ENCODE peak calls at places on chromosomes 7 and 10, in nine cellular contexts. One of them, this sample, is unnamed. For H3K36me3, the result is how much of the 10 kb centered on the place peaks cover.

GRCh38 chr10:110228066-110228465 is 20.7 kb downstream of the MXI1 start:
- DNase-seq in gastrocnemius medialis: no peak
- DNase-seq in IMR-90: no peak
- DNase-seq in PC-3: no peak
- DNase-seq in neural progenitor cell: no peak
- DNase-seq in effector memory CD4-positive, alpha-beta T cell: no peak
- DNase-seq in Panc1: no peak
- DNase-seq in PC-9: no peak
- DNase-seq in iPS DF 6.9: no peak
- DNase-seq in this sample: no peak

GRCh38 chr10:110446954-110447608 is 50.6 kb upstream of the DUSP5 start:
- DNase-seq in gastrocnemius medialis: peak
- DNase-seq in IMR-90: peak
- DNase-seq in PC-3: peak
- DNase-seq in neural progenitor cell: no peak
- DNase-seq in effector memory CD4-positive, alpha-beta T cell: no peak
- DNase-seq in Panc1: no peak
- DNase-seq in PC-9: peak
- DNase-seq in iPS DF 6.9: no peak
- DNase-seq in this sample: peak

GRCh38 chr7:5824297-5824610 is 42.8 kb upstream of the RNF216 start:
- DNase-seq in gastrocnemius medialis: no peak
- DNase-seq in IMR-90: no peak
- DNase-seq in PC-3: no peak
- DNase-seq in neural progenitor cell: no peak
- DNase-seq in effector memory CD4-positive, alpha-beta T cell: peak
- DNase-seq in Panc1: no peak
- DNase-seq in PC-9: no peak
- DNase-seq in iPS DF 6.9: no peak
- DNase-seq in this sample: no peak

GRCh38 chr10:51001587-51001986 is 72.7 kb upstream of the PRKG1 start:
- DNase-seq in gastrocnemius medialis: no peak
- DNase-seq in IMR-90: no peak
- DNase-seq in PC-3: peak
- DNase-seq in neural progenitor cell: peak
- DNase-seq in effector memory CD4-positive, alpha-beta T cell: no peak
- DNase-seq in Panc1: no peak
- DNase-seq in PC-9: no peak
- DNase-seq in iPS DF 6.9: no peak
- DNase-seq in this sample: no peak

GRCh38 chr10:4162571-4163286 is 377.7 kb upstream of the KLF6 start:
- DNase-seq in gastrocnemius medialis: peak
- DNase-seq in IMR-90: no peak
- DNase-seq in PC-3: no peak
- DNase-seq in neural progenitor cell: no peak
- DNase-seq in effector memory CD4-positive, alpha-beta T cell: no peak
- DNase-seq in Panc1: no peak
- DNase-seq in PC-9: no peak
- DNase-seq in iPS DF 6.9: no peak
- DNase-seq in this sample: no peak

GRCh38 chr10:30812018-30812851 is 182.7 kb upstream of the LYZL2 start:
- DNase-seq in gastrocnemius medialis: peak
- DNase-seq in IMR-90: peak
- DNase-seq in PC-3: no peak
- DNase-seq in neural progenitor cell: no peak
- DNase-seq in effector memory CD4-positive, alpha-beta T cell: no peak
- DNase-seq in Panc1: no peak
- DNase-seq in PC-9: no peak
- DNase-seq in iPS DF 6.9: no peak
- DNase-seq in this sample: no peak

GRCh38 chr10:90930971-90931841 is 10.3 kb upstream of the ANKRD1 start:
- DNase-seq in gastrocnemius medialis: peak
- DNase-seq in IMR-90: peak
- DNase-seq in PC-3: peak
- DNase-seq in neural progenitor cell: peak
- DNase-seq in effector memory CD4-positive, alpha-beta T cell: no peak
- DNase-seq in Panc1: no peak
- DNase-seq in PC-9: peak
- DNase-seq in iPS DF 6.9: peak
- DNase-seq in this sample: no peak

GRCh38 chr7:139471740-139472353 is 11.6 kb downstream of the KLRG2 start:
- DNase-seq in gastrocnemius medialis: no peak
- DNase-seq in IMR-90: peak
- DNase-seq in PC-3: peak
- DNase-seq in neural progenitor cell: peak
- DNase-seq in effector memory CD4-positive, alpha-beta T cell: no peak
- DNase-seq in Panc1: no peak
- DNase-seq in PC-9: peak
- DNase-seq in iPS DF 6.9: no peak
- DNase-seq in this sample: no peak

GRCh38 chr7:129189661-129190310 is 1.4 kb downstream of the SMO start:
- DNase-seq in gastrocnemius medialis: no peak
- DNase-seq in IMR-90: peak
- DNase-seq in PC-3: no peak
- DNase-seq in neural progenitor cell: no peak
- DNase-seq in effector memory CD4-positive, alpha-beta T cell: no peak
- DNase-seq in Panc1: no peak
- DNase-seq in PC-9: no peak
- DNase-seq in iPS DF 6.9: no peak
- DNase-seq in this sample: no peak

GRCh38 chr10:22816298-22816653 is 101.9 kb upstream of the PIP4K2A start:
- DNase-seq in gastrocnemius medialis: no peak
- DNase-seq in IMR-90: peak
- DNase-seq in PC-3: peak
- DNase-seq in neural progenitor cell: no peak
- DNase-seq in effector memory CD4-positive, alpha-beta T cell: no peak
- DNase-seq in Panc1: peak
- DNase-seq in PC-9: peak
- DNase-seq in iPS DF 6.9: no peak
- DNase-seq in this sample: no peak

GRCh38 chr10:75428434-75429158 is 2.8 kb upstream of the LRMDA start:
- DNase-seq in gastrocnemius medialis: no peak
- DNase-seq in IMR-90: peak
- DNase-seq in PC-3: peak
- DNase-seq in neural progenitor cell: no peak
- DNase-seq in effector memory CD4-positive, alpha-beta T cell: no peak
- DNase-seq in Panc1: no peak
- DNase-seq in PC-9: no peak
- DNase-seq in iPS DF 6.9: no peak
- DNase-seq in this sample: no peak

GRCh38 chr10:71247306-71247705 is 34.9 kb downstream of the UNC5B start:
- DNase-seq in gastrocnemius medialis: no peak
- DNase-seq in IMR-90: no peak
- DNase-seq in PC-3: no peak
- DNase-seq in neural progenitor cell: no peak
- DNase-seq in effector memory CD4-positive, alpha-beta T cell: no peak
- DNase-seq in Panc1: no peak
- DNase-seq in PC-9: peak
- DNase-seq in iPS DF 6.9: no peak
- DNase-seq in this sample: no peak

GRCh38 chr10:90047243-90047729 is 345.9 kb downstream of the KIF20B start:
- DNase-seq in gastrocnemius medialis: no peak
- DNase-seq in IMR-90: no peak
- DNase-seq in PC-3: peak
- DNase-seq in neural progenitor cell: no peak
- DNase-seq in effector memory CD4-positive, alpha-beta T cell: no peak
- DNase-seq in Panc1: no peak
- DNase-seq in PC-9: no peak
- DNase-seq in iPS DF 6.9: no peak
- DNase-seq in this sample: no peak

GRCh38 chr10:130044067-130045061 is 66.3 kb downstream of the C10orf143 start:
- DNase-seq in gastrocnemius medialis: no peak
- DNase-seq in IMR-90: no peak
- DNase-seq in PC-3: no peak
- DNase-seq in neural progenitor cell: no peak
- DNase-seq in effector memory CD4-positive, alpha-beta T cell: no peak
- DNase-seq in Panc1: no peak
- DNase-seq in PC-9: no peak
- DNase-seq in iPS DF 6.9: no peak
- DNase-seq in this sample: no peak

GRCh38 chr10:91493313-91493712 is 83.2 kb downstream of the HECTD2 start:
- DNase-seq in gastrocnemius medialis: no peak
- DNase-seq in IMR-90: peak
- DNase-seq in PC-3: peak
- DNase-seq in neural progenitor cell: peak
- DNase-seq in effector memory CD4-positive, alpha-beta T cell: no peak
- DNase-seq in Panc1: no peak
- DNase-seq in PC-9: peak
- DNase-seq in iPS DF 6.9: no peak
- DNase-seq in this sample: no peak

GRCh38 chr7:97506728-97507127 is 225.2 kb upstream of the TAC1 start:
- DNase-seq in gastrocnemius medialis: no peak
- DNase-seq in IMR-90: no peak
- DNase-seq in PC-3: no peak
- DNase-seq in neural progenitor cell: no peak
- DNase-seq in effector memory CD4-positive, alpha-beta T cell: no peak
- DNase-seq in Panc1: no peak
- DNase-seq in PC-9: no peak
- DNase-seq in iPS DF 6.9: no peak
- DNase-seq in this sample: no peak

GRCh38 chr10:83410570-83410969 is 728.7 kb upstream of the GHITM start:
- DNase-seq in gastrocnemius medialis: no peak
- DNase-seq in IMR-90: no peak
- DNase-seq in PC-3: no peak
- DNase-seq in neural progenitor cell: no peak
- DNase-seq in effector memory CD4-positive, alpha-beta T cell: no peak
- DNase-seq in Panc1: no peak
- DNase-seq in PC-9: no peak
- DNase-seq in iPS DF 6.9: no peak
- DNase-seq in this sample: no peak
- H3K36me3 ChIP-seq in gastrocnemius medialis: under half
- H3K36me3 ChIP-seq in IMR-90: under half
- H3K36me3 ChIP-seq in PC-3: under half
- H3K36me3 ChIP-seq in neural progenitor cell: under half
- H3K36me3 ChIP-seq in effector memory CD4-positive, alpha-beta T cell: under half
- H3K36me3 ChIP-seq in Panc1: under half
- H3K36me3 ChIP-seq in PC-9: under half
- H3K36me3 ChIP-seq in iPS DF 6.9: under half
- H3K36me3 ChIP-seq in this sample: under half

GRCh38 chr10:87861034-87861433 is 2.3 kb downstream of the KLLN start:
- DNase-seq in gastrocnemius medialis: no peak
- DNase-seq in IMR-90: no peak
- DNase-seq in PC-3: no peak
- DNase-seq in neural progenitor cell: no peak
- DNase-seq in effector memory CD4-positive, alpha-beta T cell: no peak
- DNase-seq in Panc1: no peak
- DNase-seq in PC-9: no peak
- DNase-seq in iPS DF 6.9: no peak
- DNase-seq in this sample: no peak

GRCh38 chr10:87861566-87861952 is 1.8 kb downstream of the KLLN start:
- DNase-seq in gastrocnemius medialis: peak
- DNase-seq in IMR-90: peak
- DNase-seq in PC-3: peak
- DNase-seq in neural progenitor cell: peak
- DNase-seq in effector memory CD4-positive, alpha-beta T cell: peak
- DNase-seq in Panc1: no peak
- DNase-seq in PC-9: peak
- DNase-seq in iPS DF 6.9: no peak
- DNase-seq in this sample: peak

GRCh38 chr10:87861953-87862643 is 1.2 kb downstream of the KLLN start:
- DNase-seq in gastrocnemius medialis: peak
- DNase-seq in IMR-90: peak
- DNase-seq in PC-3: peak
- DNase-seq in neural progenitor cell: peak
- DNase-seq in effector memory CD4-positive, alpha-beta T cell: peak
- DNase-seq in Panc1: peak
- DNase-seq in PC-9: peak
- DNase-seq in iPS DF 6.9: peak
- DNase-seq in this sample: peak

GRCh38 chr10:87862644-87863101 is 660 bp downstream of the KLLN start:
- DNase-seq in gastrocnemius medialis: no peak
- DNase-seq in IMR-90: peak
- DNase-seq in PC-3: peak
- DNase-seq in neural progenitor cell: peak
- DNase-seq in effector memory CD4-positive, alpha-beta T cell: peak
- DNase-seq in Panc1: no peak
- DNase-seq in PC-9: no peak
- DNase-seq in iPS DF 6.9: no peak
- DNase-seq in this sample: no peak

GRCh38 chr10:87860156-87860795 is 3.1 kb downstream of the KLLN start:
- DNase-seq in gastrocnemius medialis: peak
- DNase-seq in IMR-90: peak
- DNase-seq in PC-3: peak
- DNase-seq in neural progenitor cell: peak
- DNase-seq in effector memory CD4-positive, alpha-beta T cell: peak
- DNase-seq in Panc1: peak
- DNase-seq in PC-9: peak
- DNase-seq in iPS DF 6.9: no peak
- DNase-seq in this sample: no peak
- H3K27ac ChIP-seq in gastrocnemius medialis: peak
- H3K27ac ChIP-seq in IMR-90: no peak
- H3K27ac ChIP-seq in PC-3: no peak
- H3K27ac ChIP-seq in neural progenitor cell: no peak
- H3K27ac ChIP-seq in effector memory CD4-positive, alpha-beta T cell: no peak
- H3K27ac ChIP-seq in Panc1: peak
- H3K27ac ChIP-seq in PC-9: no peak
- H3K27ac ChIP-seq in iPS DF 6.9: no peak
- H3K27ac ChIP-seq in this sample: peak

GRCh38 chr7:112322070-112322469 is 115.6 kb downstream of the ZNF277 start:
- DNase-seq in gastrocnemius medialis: no peak
- DNase-seq in IMR-90: no peak
- DNase-seq in PC-3: no peak
- DNase-seq in neural progenitor cell: no peak
- DNase-seq in effector memory CD4-positive, alpha-beta T cell: no peak
- DNase-seq in Panc1: no peak
- DNase-seq in PC-9: no peak
- DNase-seq in iPS DF 6.9: no peak
- DNase-seq in this sample: no peak
- H3K36me3 ChIP-seq in gastrocnemius medialis: under half
- H3K36me3 ChIP-seq in IMR-90: under half
- H3K36me3 ChIP-seq in PC-3: under half
- H3K36me3 ChIP-seq in neural progenitor cell: under half
- H3K36me3 ChIP-seq in effector memory CD4-positive, alpha-beta T cell: under half
- H3K36me3 ChIP-seq in Panc1: under half
- H3K36me3 ChIP-seq in PC-9: under half
- H3K36me3 ChIP-seq in iPS DF 6.9: under half
- H3K36me3 ChIP-seq in this sample: under half

DNA sequence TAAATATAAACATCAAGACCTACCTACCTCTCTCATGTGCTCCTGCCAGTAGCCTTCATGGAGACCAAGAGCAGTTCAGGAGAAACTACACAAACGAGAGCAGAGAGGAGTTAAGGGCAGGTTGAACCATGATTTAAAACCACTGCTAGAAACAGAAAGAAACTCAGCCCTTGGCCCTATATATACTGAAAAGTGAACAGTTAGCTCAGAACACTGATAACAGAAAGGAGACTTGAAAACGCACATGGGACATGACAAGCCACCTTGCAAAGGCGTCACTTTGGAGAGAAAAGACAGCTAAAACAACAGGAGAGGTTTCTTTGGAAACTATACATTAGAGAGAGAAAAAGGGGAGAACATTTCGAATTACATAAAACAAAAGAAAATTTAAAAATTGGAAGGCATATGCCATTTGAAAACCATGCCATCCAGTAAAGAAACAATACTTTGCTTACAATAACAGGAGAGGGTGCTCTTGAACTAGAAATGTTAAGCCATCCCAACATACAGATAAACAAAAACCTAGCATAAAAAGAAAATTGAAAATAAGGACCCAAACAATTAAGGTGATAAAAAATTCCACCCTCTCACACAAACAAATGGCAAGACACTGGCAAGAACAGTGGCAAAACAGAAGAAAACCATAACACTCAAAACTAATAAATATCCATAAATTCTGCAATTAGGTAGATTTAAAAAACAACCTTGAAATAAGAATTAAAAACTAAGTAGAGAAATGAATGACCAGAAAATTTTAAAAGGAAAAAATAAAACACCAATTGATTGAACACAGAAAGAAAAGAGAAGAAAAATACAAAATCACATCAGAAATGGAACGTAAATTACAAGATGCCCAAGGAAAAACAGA is 232.7 kb downstream of the IMMP2L start:
- DNase-seq in gastrocnemius medialis: no peak
- DNase-seq in IMR-90: peak
- DNase-seq in PC-3: peak
- DNase-seq in neural progenitor cell: no peak
- DNase-seq in effector memory CD4-positive, alpha-beta T cell: no peak
- DNase-seq in Panc1: no peak
- DNase-seq in PC-9: no peak
- DNase-seq in iPS DF 6.9: no peak
- DNase-seq in this sample: no peak
- H3K27ac ChIP-seq in gastrocnemius medialis: no peak
- H3K27ac ChIP-seq in IMR-90: no peak
- H3K27ac ChIP-seq in PC-3: no peak
- H3K27ac ChIP-seq in neural progenitor cell: no peak
- H3K27ac ChIP-seq in effector memory CD4-positive, alpha-beta T cell: no peak
- H3K27ac ChIP-seq in Panc1: no peak
- H3K27ac ChIP-seq in PC-9: no peak
- H3K27ac ChIP-seq in iPS DF 6.9: no peak
- H3K27ac ChIP-seq in this sample: no peak